ENCODE peak calls at places on chromosomes 6 and 20, in eight cellular contexts. One of them, this sample, is unnamed.

GRCh38 chr20:15239542-15240206 is 902.3 kb upstream of the FLRT3 start:
- DNase-seq in endodermal cell: no peak
- DNase-seq in GM12878: no peak
- DNase-seq in fibroblast of mammary gland: no peak
- DNase-seq in fibroblast of pulmonary artery: no peak
- DNase-seq in psoas muscle: no peak
- DNase-seq in dorsolateral prefrontal cortex: no peak
- DNase-seq in AG04449: no peak
- DNase-seq in this sample: no peak

GRCh38 chr6:140867336-140867735 is 1265.4 kb upstream of the GJE1 start:
- DNase-seq in endodermal cell: no peak
- DNase-seq in GM12878: no peak
- DNase-seq in fibroblast of mammary gland: no peak
- DNase-seq in fibroblast of pulmonary artery: no peak
- DNase-seq in psoas muscle: no peak
- DNase-seq in dorsolateral prefrontal cortex: no peak
- DNase-seq in AG04449: no peak
- DNase-seq in this sample: no peak

GRCh38 chr6:137223370-137224131 is 4.4 kb upstream of the IFNGR1 start:
- DNase-seq in endodermal cell: no peak
- DNase-seq in GM12878: no peak
- DNase-seq in fibroblast of mammary gland: peak
- DNase-seq in fibroblast of pulmonary artery: peak
- DNase-seq in psoas muscle: no peak
- DNase-seq in dorsolateral prefrontal cortex: no peak
- DNase-seq in AG04449: no peak
- DNase-seq in this sample: no peak

GRCh38 chr20:63433351-63433750 is 39.1 kb downstream of the KCNQ2 start:
- DNase-seq in endodermal cell: no peak
- DNase-seq in GM12878: no peak
- DNase-seq in fibroblast of mammary gland: no peak
- DNase-seq in fibroblast of pulmonary artery: no peak
- DNase-seq in psoas muscle: no peak
- DNase-seq in dorsolateral prefrontal cortex: no peak
- DNase-seq in AG04449: no peak
- DNase-seq in this sample: no peak

GRCh38 chr6:12557760-12558159 is 158.8 kb upstream of the PHACTR1 start:
- DNase-seq in endodermal cell: no peak
- DNase-seq in GM12878: no peak
- DNase-seq in fibroblast of mammary gland: no peak
- DNase-seq in fibroblast of pulmonary artery: no peak
- DNase-seq in psoas muscle: no peak
- DNase-seq in dorsolateral prefrontal cortex: no peak
- DNase-seq in AG04449: no peak
- DNase-seq in this sample: no peak

GRCh38 chr6:1952726-1953360 is 292.6 kb downstream of the GMDS start:
- DNase-seq in endodermal cell: no peak
- DNase-seq in GM12878: no peak
- DNase-seq in fibroblast of mammary gland: peak
- DNase-seq in fibroblast of pulmonary artery: peak
- DNase-seq in psoas muscle: no peak
- DNase-seq in dorsolateral prefrontal cortex: no peak
- DNase-seq in AG04449: peak
- DNase-seq in this sample: no peak

GRCh38 chr6:170248111-170248805 is 42.6 kb downstream of the DLL1 start:
- DNase-seq in endodermal cell: no peak
- DNase-seq in GM12878: no peak
- DNase-seq in fibroblast of mammary gland: no peak
- DNase-seq in fibroblast of pulmonary artery: no peak
- DNase-seq in psoas muscle: no peak
- DNase-seq in dorsolateral prefrontal cortex: no peak
- DNase-seq in AG04449: no peak
- DNase-seq in this sample: no peak

GRCh38 chr6:3861424-3861823 is 12.3 kb downstream of the FAM50B start:
- DNase-seq in endodermal cell: no peak
- DNase-seq in GM12878: no peak
- DNase-seq in fibroblast of mammary gland: no peak
- DNase-seq in fibroblast of pulmonary artery: no peak
- DNase-seq in psoas muscle: no peak
- DNase-seq in dorsolateral prefrontal cortex: no peak
- DNase-seq in AG04449: no peak
- DNase-seq in this sample: no peak

GRCh38 chr6:43647613-43648012 is 2.8 kb downstream of the RSPH9 start:
- DNase-seq in endodermal cell: no peak
- DNase-seq in GM12878: no peak
- DNase-seq in fibroblast of mammary gland: no peak
- DNase-seq in fibroblast of pulmonary artery: no peak
- DNase-seq in psoas muscle: no peak
- DNase-seq in dorsolateral prefrontal cortex: no peak
- DNase-seq in AG04449: no peak
- DNase-seq in this sample: no peak

GRCh38 chr20:51533291-51534172 is 9.0 kb downstream of the NFATC2 start:
- DNase-seq in endodermal cell: no peak
- DNase-seq in GM12878: no peak
- DNase-seq in fibroblast of mammary gland: peak
- DNase-seq in fibroblast of pulmonary artery: peak
- DNase-seq in psoas muscle: no peak
- DNase-seq in dorsolateral prefrontal cortex: no peak
- DNase-seq in AG04449: peak
- DNase-seq in this sample: no peak

GRCh38 chr6:165227644-165228329 is 81.6 kb downstream of the C6orf118 start:
- DNase-seq in endodermal cell: no peak
- DNase-seq in GM12878: no peak
- DNase-seq in fibroblast of mammary gland: peak
- DNase-seq in fibroblast of pulmonary artery: peak
- DNase-seq in psoas muscle: no peak
- DNase-seq in dorsolateral prefrontal cortex: no peak
- DNase-seq in AG04449: peak
- DNase-seq in this sample: no peak

GRCh38 chr6:53432318-53433161 is 83.8 kb upstream of the ELOVL5 start:
- DNase-seq in endodermal cell: no peak
- DNase-seq in GM12878: no peak
- DNase-seq in fibroblast of mammary gland: peak
- DNase-seq in fibroblast of pulmonary artery: peak
- DNase-seq in psoas muscle: no peak
- DNase-seq in dorsolateral prefrontal cortex: no peak
- DNase-seq in AG04449: no peak
- DNase-seq in this sample: no peak

GRCh38 chr6:16239090-16239797 is 857 bp downstream of the GMPR start:
- DNase-seq in endodermal cell: peak
- DNase-seq in GM12878: no peak
- DNase-seq in fibroblast of mammary gland: no peak
- DNase-seq in fibroblast of pulmonary artery: peak
- DNase-seq in psoas muscle: peak
- DNase-seq in dorsolateral prefrontal cortex: no peak
- DNase-seq in AG04449: no peak
- DNase-seq in this sample: no peak

GRCh38 chr6:147949981-147950622 is 392.5 kb upstream of the SASH1 start:
- DNase-seq in endodermal cell: no peak
- DNase-seq in GM12878: no peak
- DNase-seq in fibroblast of mammary gland: no peak
- DNase-seq in fibroblast of pulmonary artery: peak
- DNase-seq in psoas muscle: no peak
- DNase-seq in dorsolateral prefrontal cortex: no peak
- DNase-seq in AG04449: no peak
- DNase-seq in this sample: no peak

GRCh38 chr6:53888931-53889330 is 94.1 kb downstream of the LRRC1 start:
- DNase-seq in endodermal cell: no peak
- DNase-seq in GM12878: no peak
- DNase-seq in fibroblast of mammary gland: peak
- DNase-seq in fibroblast of pulmonary artery: no peak
- DNase-seq in psoas muscle: no peak
- DNase-seq in dorsolateral prefrontal cortex: no peak
- DNase-seq in AG04449: no peak
- DNase-seq in this sample: no peak

GRCh38 chr20:10985536-10985935 is 311.7 kb upstream of the JAG1 start:
- DNase-seq in endodermal cell: no peak
- DNase-seq in GM12878: no peak
- DNase-seq in fibroblast of mammary gland: peak
- DNase-seq in fibroblast of pulmonary artery: peak
- DNase-seq in psoas muscle: no peak
- DNase-seq in dorsolateral prefrontal cortex: no peak
- DNase-seq in AG04449: no peak
- DNase-seq in this sample: no peak

GRCh38 chr20:25281541-25281991 is 33.7 kb downstream of the PYGB start:
- DNase-seq in endodermal cell: no peak
- DNase-seq in GM12878: peak
- DNase-seq in fibroblast of mammary gland: no peak
- DNase-seq in fibroblast of pulmonary artery: no peak
- DNase-seq in psoas muscle: peak
- DNase-seq in dorsolateral prefrontal cortex: no peak
- DNase-seq in AG04449: no peak
- DNase-seq in this sample: peak

GRCh38 chr6:107866606-107867301 is 42.6 kb upstream of the SCML4 start:
- DNase-seq in endodermal cell: no peak
- DNase-seq in GM12878: no peak
- DNase-seq in fibroblast of mammary gland: peak
- DNase-seq in fibroblast of pulmonary artery: peak
- DNase-seq in psoas muscle: no peak
- DNase-seq in dorsolateral prefrontal cortex: no peak
- DNase-seq in AG04449: no peak
- DNase-seq in this sample: no peak
- TF ChIP-seq CTCF in endodermal cell: peak
- TF ChIP-seq CTCF in GM12878: peak
- TF ChIP-seq CTCF in fibroblast of mammary gland: peak
- TF ChIP-seq CTCF in fibroblast of pulmonary artery: peak
- TF ChIP-seq CTCF in psoas muscle: peak
- TF ChIP-seq CTCF in dorsolateral prefrontal cortex: peak
- TF ChIP-seq CTCF in AG04449: peak
- TF ChIP-seq CTCF in this sample: peak

GRCh38 chr20:49319204-49319809 is 41.5 kb upstream of the ZNFX1 start:
- DNase-seq in endodermal cell: peak
- DNase-seq in GM12878: no peak
- DNase-seq in fibroblast of mammary gland: no peak
- DNase-seq in fibroblast of pulmonary artery: no peak
- DNase-seq in psoas muscle: no peak
- DNase-seq in dorsolateral prefrontal cortex: no peak
- DNase-seq in AG04449: no peak
- DNase-seq in this sample: no peak

GRCh38 chr20:49318430-49319203 is 40.8 kb upstream of the ZNFX1 start:
- DNase-seq in endodermal cell: peak
- DNase-seq in GM12878: no peak
- DNase-seq in fibroblast of mammary gland: no peak
- DNase-seq in fibroblast of pulmonary artery: no peak
- DNase-seq in psoas muscle: no peak
- DNase-seq in dorsolateral prefrontal cortex: no peak
- DNase-seq in AG04449: no peak
- DNase-seq in this sample: no peak

GRCh38 chr20:49316704-49317103 is 38.8 kb upstream of the ZNFX1 start:
- DNase-seq in endodermal cell: no peak
- DNase-seq in GM12878: no peak
- DNase-seq in fibroblast of mammary gland: no peak
- DNase-seq in fibroblast of pulmonary artery: no peak
- DNase-seq in psoas muscle: no peak
- DNase-seq in dorsolateral prefrontal cortex: no peak
- DNase-seq in AG04449: no peak
- DNase-seq in this sample: no peak

GRCh38 chr20:49320460-49320859 is 42.6 kb upstream of the ZNFX1 start:
- DNase-seq in endodermal cell: peak
- DNase-seq in GM12878: no peak
- DNase-seq in fibroblast of mammary gland: peak
- DNase-seq in fibroblast of pulmonary artery: peak
- DNase-seq in psoas muscle: no peak
- DNase-seq in dorsolateral prefrontal cortex: no peak
- DNase-seq in AG04449: no peak
- DNase-seq in this sample: no peak

GRCh38 chr20:49318091-49318429 is 40.2 kb upstream of the ZNFX1 start:
- DNase-seq in endodermal cell: no peak
- DNase-seq in GM12878: no peak
- DNase-seq in fibroblast of mammary gland: no peak
- DNase-seq in fibroblast of pulmonary artery: no peak
- DNase-seq in psoas muscle: no peak
- DNase-seq in dorsolateral prefrontal cortex: no peak
- DNase-seq in AG04449: no peak
- DNase-seq in this sample: no peak
- H3K4me3 ChIP-seq in endodermal cell: peak
- H3K4me3 ChIP-seq in GM12878: no peak
- H3K4me3 ChIP-seq in fibroblast of mammary gland: no peak
- H3K4me3 ChIP-seq in fibroblast of pulmonary artery: no peak
- H3K4me3 ChIP-seq in psoas muscle: peak
- H3K4me3 ChIP-seq in dorsolateral prefrontal cortex: peak
- H3K4me3 ChIP-seq in AG04449: no peak
- H3K4me3 ChIP-seq in this sample: no peak

DNA sequence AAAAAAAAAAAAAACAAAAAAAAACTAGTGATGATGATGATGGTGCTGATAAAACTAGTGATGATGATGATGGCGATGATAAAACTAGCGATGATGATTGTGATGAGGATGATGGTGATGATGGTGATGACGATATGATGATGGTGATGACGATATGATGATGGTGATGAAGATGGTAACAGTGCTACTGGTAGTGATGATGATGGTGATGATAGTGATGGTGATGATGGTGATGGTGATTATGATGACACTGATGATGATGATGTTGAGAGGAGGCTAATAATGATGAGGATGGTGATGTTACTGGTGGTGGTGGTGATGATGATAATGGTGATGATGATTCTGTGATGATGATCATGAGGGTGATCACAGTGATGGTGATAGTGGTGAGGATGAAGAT is 345.5 kb upstream of the CDH4 start:
- DNase-seq in endodermal cell: no peak
- DNase-seq in GM12878: no peak
- DNase-seq in fibroblast of mammary gland: no peak
- DNase-seq in fibroblast of pulmonary artery: no peak
- DNase-seq in psoas muscle: no peak
- DNase-seq in dorsolateral prefrontal cortex: no peak
- DNase-seq in AG04449: no peak
- DNase-seq in this sample: no peak
- TF ChIP-seq CTCF in endodermal cell: no peak
- TF ChIP-seq CTCF in GM12878: no peak
- TF ChIP-seq CTCF in fibroblast of mammary gland: no peak
- TF ChIP-seq CTCF in fibroblast of pulmonary artery: no peak
- TF ChIP-seq CTCF in psoas muscle: no peak
- TF ChIP-seq CTCF in dorsolateral prefrontal cortex: no peak
- TF ChIP-seq CTCF in AG04449: no peak
- TF ChIP-seq CTCF in this sample: no peak

GRCh38 chr20:23361108-23361650 is 803 bp upstream of the GZF1 start:
- DNase-seq in endodermal cell: no peak
- DNase-seq in GM12878: no peak
- DNase-seq in fibroblast of mammary gland: peak
- DNase-seq in fibroblast of pulmonary artery: peak
- DNase-seq in psoas muscle: no peak
- DNase-seq in dorsolateral prefrontal cortex: no peak
- DNase-seq in AG04449: no peak
- DNase-seq in this sample: no peak

GRCh38 chr20:23361651-23362391 is at the start of gene GZF1:
- DNase-seq in endodermal cell: peak
- DNase-seq in GM12878: peak
- DNase-seq in fibroblast of mammary gland: peak
- DNase-seq in fibroblast of pulmonary artery: peak
- DNase-seq in psoas muscle: peak
- DNase-seq in dorsolateral prefrontal cortex: peak
- DNase-seq in AG04449: peak
- DNase-seq in this sample: peak

GRCh38 chr20:23358563-23358906 is 3.4 kb upstream of the GZF1 start:
- DNase-seq in endodermal cell: no peak
- DNase-seq in GM12878: no peak
- DNase-seq in fibroblast of mammary gland: no peak
- DNase-seq in fibroblast of pulmonary artery: no peak
- DNase-seq in psoas muscle: no peak
- DNase-seq in dorsolateral prefrontal cortex: no peak
- DNase-seq in AG04449: no peak
- DNase-seq in this sample: no peak

GRCh38 chr20:23357767-23358562 is 4.0 kb upstream of the GZF1 start:
- DNase-seq in endodermal cell: peak
- DNase-seq in GM12878: peak
- DNase-seq in fibroblast of mammary gland: peak
- DNase-seq in fibroblast of pulmonary artery: peak
- DNase-seq in psoas muscle: peak
- DNase-seq in dorsolateral prefrontal cortex: peak
- DNase-seq in AG04449: peak
- DNase-seq in this sample: peak

GRCh38 chr20:23358923-23359572 is 2.9 kb upstream of the GZF1 start:
- DNase-seq in endodermal cell: no peak
- DNase-seq in GM12878: no peak
- DNase-seq in fibroblast of mammary gland: no peak
- DNase-seq in fibroblast of pulmonary artery: no peak
- DNase-seq in psoas muscle: no peak
- DNase-seq in dorsolateral prefrontal cortex: no peak
- DNase-seq in AG04449: no peak
- DNase-seq in this sample: no peak
- H3K4me3 ChIP-seq in endodermal cell: peak
- H3K4me3 ChIP-seq in GM12878: peak
- H3K4me3 ChIP-seq in fibroblast of mammary gland: no peak
- H3K4me3 ChIP-seq in fibroblast of pulmonary artery: no peak
- H3K4me3 ChIP-seq in psoas muscle: no peak
- H3K4me3 ChIP-seq in dorsolateral prefrontal cortex: no peak
- H3K4me3 ChIP-seq in AG04449: no peak
- H3K4me3 ChIP-seq in this sample: no peak

This sample was measured in GM12864.